ENCODE peak calls at places on chromosomes 13 and 19, in nine cellular contexts. T, B, Z, A, J, W, R, Q and K are unnamed samples.

GRCh38 chr13:45055198-45055901 is 65.0 kb upstream of the GTF2F2 start:
- DNase-seq in T (peak), B (no peak), Z (peak), A (peak), J (no peak), W (peak), R (peak), Q (peak), K (peak)

GRCh38 chr13:25286308-25286968 is 850 bp downstream of the MTMR6 start:
- DNase-seq in T (peak), B (peak), Z (no peak), A (peak), J (peak), W (peak), R (peak), Q (peak), K (peak)

GRCh38 chr19:14033946-14034345 is 2.4 kb downstream of the IL27RA start:
- DNase-seq in T (no peak), B (no peak), Z (no peak), A (no peak), J (no peak), W (no peak), R (no peak), Q (no peak), K (peak)

GRCh38 chr19:40803857-40804782 is 5.1 kb downstream of the EGLN2 start:
- DNase-seq in T (no peak), B (no peak), Z (no peak), A (no peak), J (peak), W (peak), R (no peak), Q (peak), K (no peak)

GRCh38 chr13:105972306-105972721 is 563.1 kb downstream of the EFNB2 start:
- DNase-seq in T (no peak), B (no peak), Z (no peak), A (no peak), J (no peak), W (no peak), R (no peak), Q (no peak), K (no peak)

GRCh38 chr13:98252931-98253470 is 75.9 kb upstream of the RNF113B start:
- DNase-seq in T (no peak), B (no peak), Z (no peak), A (peak), J (no peak), W (no peak), R (peak), Q (no peak), K (no peak)

GRCh38 chr19:45075215-45076028 is 856 bp downstream of the ZNF296 start:
- DNase-seq in T (peak), B (peak), Z (no peak), A (peak), J (no peak), W (peak), R (peak), Q (peak), K (peak)

GRCh38 chr19:32453736-32454135 is 48.2 kb downstream of the DPY19L3 start:
- DNase-seq in T (no peak), B (no peak), Z (no peak), A (no peak), J (no peak), W (no peak), R (no peak), Q (no peak), K (no peak)

GRCh38 chr19:30870861-30871260 is 478.4 kb downstream of the TSHZ3 start:
- DNase-seq in T (no peak), B (no peak), Z (no peak), A (peak), J (no peak), W (no peak), R (no peak), Q (no peak), K (no peak)

GRCh38 chr13:37531054-37531453 is 67.5 kb downstream of the POSTN start:
- DNase-seq in T (no peak), B (no peak), Z (no peak), A (no peak), J (no peak), W (no peak), R (peak), Q (no peak), K (no peak)

GRCh38 chr13:50396001-50396400 is 380.8 kb downstream of the KCNRG start:
- DNase-seq in T (no peak), B (no peak), Z (no peak), A (no peak), J (no peak), W (no peak), R (no peak), Q (no peak), K (no peak)

GRCh38 chr13:32804673-32805260 is 211.5 kb upstream of the KL start:
- DNase-seq in T (no peak), B (no peak), Z (no peak), A (no peak), J (no peak), W (no peak), R (no peak), Q (no peak), K (peak)

GRCh38 chr19:7873304-7874079 is 698 bp downstream of the PRR36 start:
- DNase-seq in T (no peak), B (peak), Z (no peak), A (no peak), J (no peak), W (no peak), R (no peak), Q (no peak), K (no peak)

GRCh38 chr19:4816388-4817165 is 14.9 kb downstream of the TICAM1 start:
- DNase-seq in T (no peak), B (no peak), Z (no peak), A (no peak), J (no peak), W (no peak), R (no peak), Q (no peak), K (no peak)

GRCh38 chr13:97327071-97327470 is 104.9 kb downstream of the MBNL2 start:
- DNase-seq in T (no peak), B (no peak), Z (no peak), A (no peak), J (no peak), W (no peak), R (no peak), Q (no peak), K (no peak)

GRCh38 chr19:29289020-29289419 is 76.1 kb upstream of the UQCRFS1 start:
- DNase-seq in T (no peak), B (no peak), Z (no peak), A (no peak), J (no peak), W (no peak), R (no peak), Q (no peak), K (no peak)

GRCh38 chr19:6674868-6675305 is 4.9 kb upstream of the TNFSF14 start:
- DNase-seq in T (no peak), B (peak), Z (peak), A (peak), J (peak), W (peak), R (peak), Q (peak), K (peak)

GRCh38 chr19:16258440-16258903 is 60.8 kb downstream of the AP1M1 start:
- DNase-seq in T (peak), B (no peak), Z (no peak), A (no peak), J (no peak), W (no peak), R (no peak), Q (no peak), K (no peak)